ENCODE peak calls at places on chromosomes 13 and 19, in seven cellular contexts. G is right cardiac atrium, H is fibroblast of lung, J is GM23338, Z is lower lobe of right lung, F is cardiac muscle cell, C is psoas muscle. Y is an unnamed sample. For H3K4me1, the result is how much of the 10 kb centered on the place peaks cover.

GRCh38 chr19:55667958-55668357 is 7.1 kb upstream of the EPN1 start:
- DNase-seq in G (no peak), H (no peak), J (no peak), Z (no peak), F (no peak), C (no peak), Y (no peak)

GRCh38 chr13:20847298-20847697 is 55.2 kb downstream of the XPO4 start:
- DNase-seq in G (no peak), H (peak), J (peak), Z (no peak), F (peak), C (no peak), Y (no peak)

GRCh38 chr19:35032356-35032865 is 2.1 kb downstream of the SCN1B start:
- DNase-seq in G (peak), H (no peak), J (no peak), Z (no peak), F (no peak), C (no peak), Y (no peak)

GRCh38 chr19:3250675-3251074 is 26.2 kb downstream of the CELF5 start:
- DNase-seq in G (peak), H (no peak), J (peak), Z (no peak), F (peak), C (no peak), Y (peak)

GRCh38 chr19:11540642-11541041 is 2.0 kb downstream of the CNN1 start:
- DNase-seq in G (no peak), H (no peak), J (no peak), Z (no peak), F (no peak), C (no peak), Y (no peak)

GRCh38 chr19:43618921-43619261 is 538 bp downstream of the ZNF428 start:
- DNase-seq in G (no peak), H (no peak), J (no peak), Z (no peak), F (peak), C (no peak), Y (peak)

GRCh38 chr13:68190826-68191225 is 960.7 kb upstream of the PCDH9 start:
- DNase-seq in G (no peak), H (peak), J (no peak), Z (no peak), F (no peak), C (no peak), Y (no peak)

GRCh38 chr19:46409146-46409545 is 4.2 kb downstream of the CCDC8 start:
- DNase-seq in G (no peak), H (no peak), J (no peak), Z (no peak), F (no peak), C (no peak), Y (no peak)

GRCh38 chr19:47507031-47507430 is 7.8 kb downstream of the NAPA start:
- DNase-seq in G (peak), H (no peak), J (no peak), Z (no peak), F (no peak), C (peak), Y (no peak)

GRCh38 chr19:45901432-45901903 is 945 bp downstream of the MYPOP start:
- DNase-seq in G (peak), H (peak), J (peak), Z (peak), F (peak), C (no peak), Y (no peak)

GRCh38 chr19:12969292-12969988 is at the start of gene DAND5:
- DNase-seq in G (peak), H (no peak), J (peak), Z (no peak), F (no peak), C (no peak), Y (no peak)

GRCh38 chr13:88339271-88339741 is 668.1 kb downstream of the SLITRK5 start:
- DNase-seq in G (peak), H (no peak), J (no peak), Z (no peak), F (no peak), C (no peak), Y (no peak)

GRCh38 chr19:9565900-9566705 is 18.2 kb downstream of the ZNF121 start:
- DNase-seq in G (no peak), H (peak), J (peak), Z (no peak), F (peak), C (no peak), Y (no peak)

GRCh38 chr19:48720251-48720612 is 707 bp upstream of the MAMSTR start:
- DNase-seq in G (no peak), H (no peak), J (no peak), Z (no peak), F (no peak), C (peak), Y (no peak)

GRCh38 chr13:69545500-69546025 is 562.1 kb upstream of the ATXN8OS start:
- DNase-seq in G (no peak), H (no peak), J (no peak), Z (no peak), F (no peak), C (no peak), Y (no peak)

GRCh38 chr19:56112313-56112709 is 8.8 kb downstream of the ZNF787 start:
- DNase-seq in G (peak), H (no peak), J (no peak), Z (peak), F (no peak), C (no peak), Y (no peak)

GRCh38 chr13:49499889-49500660 is 4.3 kb downstream of the PHF11 start:
- DNase-seq in G (no peak), H (peak), J (no peak), Z (no peak), F (peak), C (no peak), Y (peak)

GRCh38 chr13:80979035-80979641 is 638.2 kb upstream of the SPRY2 start:
- DNase-seq in G (peak), H (peak), J (peak), Z (peak), F (peak), C (no peak), Y (no peak)

GRCh38 chr19:56294557-56294956 is 20.1 kb downstream of the ZSCAN5A start:
- DNase-seq in G (no peak), H (peak), J (no peak), Z (no peak), F (no peak), C (no peak), Y (no peak)

GRCh38 chr13:39823063-39823713 is 167.7 kb downstream of the COG6 start:
- DNase-seq in G (no peak), H (no peak), J (no peak), Z (no peak), F (no peak), C (no peak), Y (peak)

GRCh38 chr19:51020988-51021651 is 1.6 kb upstream of the KLK10 start:
- DNase-seq in G (no peak), H (peak), J (peak), Z (no peak), F (peak), C (peak), Y (peak)

GRCh38 chr19:11091343-11092153 is 2.3 kb downstream of the LDLR start:
- DNase-seq in G (peak), H (peak), J (peak), Z (peak), F (peak), C (peak), Y (peak)

DNA sequence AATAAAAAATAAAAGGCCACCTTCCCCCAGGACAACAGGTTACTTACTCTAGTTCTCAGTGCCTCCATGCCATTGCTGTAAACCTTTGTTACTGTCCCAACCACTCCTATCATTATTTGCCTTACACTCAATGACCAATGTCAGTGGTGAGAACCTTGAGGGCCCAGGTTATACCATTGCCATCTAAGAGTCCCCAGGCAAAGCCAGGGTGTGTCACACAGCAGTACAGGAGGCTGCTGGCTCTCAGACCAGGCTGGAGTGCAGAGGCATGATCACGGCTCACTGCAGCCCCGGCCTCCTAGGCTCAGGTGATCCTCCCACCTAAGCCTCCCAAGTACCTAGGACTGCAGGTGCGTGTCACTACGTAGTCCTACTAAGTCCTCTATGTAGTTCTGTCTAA is 6.1 kb downstream of the ELAVL1 start:
- DNase-seq in G (no peak), H (no peak), J (no peak), Z (no peak), F (no peak), C (peak), Y (no peak)
- H3K4me1 ChIP-seq in G (under half), H (under half), J (under half), Z (half or more), F (under half), C (half or more), Y (under half)

GRCh38 chr19:42109896-42110295 is 22.4 kb downstream of the POU2F2 start:
- DNase-seq in G (no peak), H (no peak), J (no peak), Z (no peak), F (no peak), C (no peak), Y (no peak)
- H3K4me3 ChIP-seq in G (no peak), H (no peak), J (no peak), Z (no peak), F (no peak), C (no peak), Y (no peak)

GRCh38 chr19:16957151-16957662 is 68.4 kb downstream of the F2RL3 start:
- DNase-seq in G (no peak), H (no peak), J (no peak), Z (peak), F (peak), C (no peak), Y (no peak)
- H3K4me1 ChIP-seq in G (under half), H (under half), J (under half), Z (under half), F (under half), C (under half), Y (under half)

DNA sequence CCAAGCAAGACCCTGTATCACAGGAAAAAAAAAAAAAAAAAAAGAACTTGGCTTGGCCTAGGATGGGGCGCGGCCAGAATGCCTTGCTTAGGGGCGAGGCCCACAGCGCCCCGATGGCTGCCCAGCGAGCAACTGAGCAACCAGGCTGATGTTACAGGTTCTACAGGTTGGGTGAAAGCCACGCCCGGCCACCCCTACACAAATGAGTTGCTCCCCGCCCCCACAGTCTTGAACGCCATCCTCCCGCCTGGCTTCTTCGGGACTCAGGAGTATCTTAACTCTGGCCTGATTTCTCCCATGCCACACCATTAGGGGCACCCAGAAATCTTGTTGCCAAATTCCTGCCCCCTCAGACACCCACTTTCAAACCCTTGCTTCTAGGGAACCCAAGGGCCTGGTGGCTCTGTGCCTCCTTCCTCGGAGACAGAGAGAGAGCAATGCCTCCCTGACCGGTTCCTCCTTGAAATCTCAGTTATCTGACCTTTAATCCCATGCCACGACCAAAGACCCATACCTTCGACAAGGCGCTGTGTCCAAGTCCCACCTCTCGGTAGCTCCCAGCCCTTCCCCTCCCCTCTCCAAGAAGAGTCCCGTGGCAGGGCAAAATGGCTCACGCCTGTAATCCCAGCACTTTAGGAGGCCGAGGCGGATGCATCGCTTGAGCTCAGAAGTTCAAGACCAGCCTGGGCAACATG is 1.1 kb upstream of the CBLC start:
- DNase-seq in G (peak), H (no peak), J (peak), Z (peak), F (no peak), C (no peak), Y (no peak)
- H3K4me3 ChIP-seq in G (no peak), H (no peak), J (peak), Z (no peak), F (no peak), C (no peak), Y (no peak)

GRCh38 chr19:58227964-58228583 is 640 bp upstream of the ZNF544 start:
- DNase-seq in G (no peak), H (no peak), J (peak), Z (no peak), F (no peak), C (no peak), Y (no peak)

GRCh38 chr19:58229255-58229639 is 533 bp downstream of the ZNF544 start:
- DNase-seq in G (no peak), H (peak), J (peak), Z (no peak), F (peak), C (no peak), Y (no peak)

GRCh38 chr19:58228584-58229254 is at the start of gene ZNF544:
- DNase-seq in G (peak), H (peak), J (peak), Z (peak), F (peak), C (peak), Y (no peak)
- H3K4me1 ChIP-seq in G (under half), H (under half), J (under half), Z (under half), F (under half), C (under half), Y (under half)

GRCh38 chr13:32722340-32722739 is 136.1 kb downstream of the PDS5B start:
- DNase-seq in G (no peak), H (no peak), J (no peak), Z (no peak), F (no peak), C (no peak), Y (no peak)

GRCh38 chr13:32723987-32724386 is 137.7 kb downstream of the PDS5B start:
- DNase-seq in G (no peak), H (no peak), J (no peak), Z (no peak), F (no peak), C (no peak), Y (no peak)

GRCh38 chr13:32720026-32720425 is 133.8 kb downstream of the PDS5B start:
- DNase-seq in G (no peak), H (no peak), J (no peak), Z (no peak), F (peak), C (no peak), Y (no peak)
- H3K4me3 ChIP-seq in G (no peak), H (no peak), J (no peak), Z (no peak), F (no peak), C (no peak), Y (no peak)

DNA sequence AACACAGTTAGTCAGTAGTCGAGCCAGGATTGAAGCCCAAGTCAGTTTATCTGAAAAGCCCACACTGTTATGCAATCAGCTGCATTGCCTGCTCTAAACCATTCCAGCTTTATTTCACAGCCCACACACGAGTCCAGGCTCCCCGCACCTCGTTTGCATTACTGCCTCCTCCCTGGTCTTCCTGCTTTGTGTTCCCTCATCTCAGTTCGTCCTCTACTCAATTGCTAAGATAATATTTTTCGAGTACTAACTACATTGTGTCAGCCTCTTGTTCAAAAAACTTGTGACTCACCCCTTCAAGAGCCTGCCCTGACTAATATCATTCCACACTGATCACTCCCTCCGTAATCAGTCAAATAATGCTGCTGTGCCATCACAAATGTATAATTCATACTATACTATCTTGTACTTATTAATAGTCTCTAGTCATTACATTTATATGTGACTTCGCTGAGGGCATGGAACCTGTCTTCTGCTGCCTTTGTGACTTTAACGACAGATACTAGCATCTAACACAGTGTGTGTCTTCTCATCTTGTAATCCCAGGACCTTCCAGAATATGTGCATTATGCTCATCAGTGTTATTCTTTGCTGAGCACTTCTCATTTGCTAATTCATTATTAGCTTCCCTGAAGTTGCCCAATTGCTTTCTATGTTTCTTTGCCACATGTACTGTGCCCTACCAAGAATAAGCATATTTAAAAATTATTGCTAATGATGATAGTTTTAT is 26.2 kb upstream of the WDFY2 start:
- DNase-seq in G (peak), H (peak), J (no peak), Z (no peak), F (peak), C (no peak), Y (no peak)
- H3K4me1 ChIP-seq in G (under half), H (under half), J (under half), Z (under half), F (under half), C (under half), Y (under half)

GRCh38 chr19:53372196-53372595 is 6.7 kb downstream of the ZNF525 start:
- DNase-seq in G (no peak), H (no peak), J (no peak), Z (no peak), F (no peak), C (no peak), Y (no peak)
- H3K4me3 ChIP-seq in G (no peak), H (no peak), J (no peak), Z (no peak), F (no peak), C (no peak), Y (no peak)

DNA sequence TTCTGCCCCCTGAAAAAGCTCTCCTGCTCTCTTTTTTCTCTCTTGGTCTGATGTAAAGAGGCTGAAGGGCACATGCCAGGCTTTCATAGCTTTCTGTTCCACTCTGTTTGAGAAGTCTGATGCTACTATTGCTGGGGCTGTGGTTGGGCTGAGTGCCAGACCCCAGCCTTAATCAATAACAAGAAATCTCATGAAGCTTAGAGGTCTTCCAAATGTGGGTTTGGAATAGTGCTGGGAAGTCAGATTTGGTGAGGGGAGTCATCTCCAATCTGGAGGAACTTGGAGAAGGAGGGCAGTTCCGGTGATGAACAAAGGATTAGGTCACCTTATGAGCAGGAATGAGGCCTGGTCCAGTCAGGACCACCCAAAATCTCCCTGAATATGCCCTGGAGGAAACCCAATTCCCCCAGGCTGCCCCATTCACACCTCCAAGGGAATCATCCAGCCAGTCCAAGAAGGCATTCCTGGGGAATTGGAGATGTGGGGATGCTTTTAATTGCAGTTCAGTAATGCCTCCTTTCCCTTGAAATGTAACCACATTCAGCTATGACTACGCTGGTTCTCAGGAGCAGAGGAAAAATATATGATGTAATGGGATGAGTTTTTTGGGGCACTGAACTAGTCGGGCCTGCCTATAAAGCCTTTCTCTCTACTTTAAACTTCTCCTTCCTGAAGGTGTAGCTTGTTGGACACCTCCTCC is 102.0 kb downstream of the STARD13 start:
- DNase-seq in G (no peak), H (peak), J (no peak), Z (no peak), F (no peak), C (no peak), Y (no peak)
- H3K4me1 ChIP-seq in G (under half), H (under half), J (under half), Z (under half), F (under half), C (under half), Y (under half)

Y was measured in CD4-positive, CD25-positive, alpha-beta regulatory T cell.